ENCODE peak calls at places on chromosomes 7 and 10, in four cellular contexts. One of them, this sample, is unnamed.

GRCh38 chr10:114239117-114239993 is at the start of gene VWA2:
- DNase-seq in transverse colon: peak; percentile 57
- DNase-seq in cardiac fibroblast: no peak
- DNase-seq in NCI-H82: no peak
- DNase-seq in this sample: no peak

GRCh38 chr10:117174439-117175214 is 22.7 kb upstream of the KCNK18 start:
- DNase-seq in NCI-H82: peak; percentile 80
- DNase-seq in cardiac fibroblast: peak; percentile 77
- DNase-seq in transverse colon: peak; percentile 90
- DNase-seq in this sample: peak; percentile 89

GRCh38 chr7:135877799-135878198 is 99.4 kb downstream of the MTPN start:
- DNase-seq in transverse colon: no peak
- DNase-seq in NCI-H82: peak; percentile 64
- DNase-seq in cardiac fibroblast: peak; percentile 71
- DNase-seq in this sample: no peak

GRCh38 chr10:116877391-116877790 is 28.1 kb downstream of the ENO4 start:
- DNase-seq in transverse colon: no peak
- DNase-seq in NCI-H82: no peak
- DNase-seq in cardiac fibroblast: no peak
- DNase-seq in this sample: no peak

GRCh38 chr7:76507723-76508406 is 2.5 kb upstream of the UPK3B start:
- DNase-seq in transverse colon: no peak
- DNase-seq in NCI-H82: no peak
- DNase-seq in cardiac fibroblast: peak; percentile 44
- DNase-seq in this sample: no peak

GRCh38 chr10:111523016-111523415 is 446.2 kb downstream of the ADRA2A start:
- DNase-seq in transverse colon: no peak
- DNase-seq in cardiac fibroblast: no peak
- DNase-seq in NCI-H82: no peak
- DNase-seq in this sample: no peak

GRCh38 chr7:134024729-134025128 is 102.4 kb upstream of the LRGUK start:
- DNase-seq in cardiac fibroblast: no peak
- DNase-seq in NCI-H82: no peak
- DNase-seq in transverse colon: no peak
- DNase-seq in this sample: no peak

GRCh38 chr7:127885843-127886242 is 145.4 kb downstream of the LRRC4 start:
- DNase-seq in cardiac fibroblast: peak; percentile 74
- DNase-seq in NCI-H82: peak; percentile 82
- DNase-seq in transverse colon: no peak
- DNase-seq in this sample: peak; percentile 70

GRCh38 chr7:1938788-1939433 is 268.8 kb downstream of the ELFN1 start:
- DNase-seq in transverse colon: no peak
- DNase-seq in NCI-H82: no peak
- DNase-seq in cardiac fibroblast: no peak
- DNase-seq in this sample: no peak

GRCh38 chr7:158139499-158139898 is 448.1 kb downstream of the PTPRN2 start:
- DNase-seq in cardiac fibroblast: no peak
- DNase-seq in transverse colon: no peak
- DNase-seq in NCI-H82: no peak
- DNase-seq in this sample: no peak

GRCh38 chr10:117626228-117626627 is 83.7 kb downstream of the EMX2 start:
- DNase-seq in NCI-H82: no peak
- DNase-seq in transverse colon: no peak
- DNase-seq in cardiac fibroblast: no peak
- DNase-seq in this sample: peak; percentile 42

GRCh38 chr7:17186745-17187144 is 111.7 kb upstream of the AHR start:
- DNase-seq in NCI-H82: no peak
- DNase-seq in cardiac fibroblast: no peak
- DNase-seq in transverse colon: no peak
- DNase-seq in this sample: no peak

GRCh38 chr10:77162697-77163096 is 474.9 kb downstream of the KCNMA1 start:
- DNase-seq in NCI-H82: no peak
- DNase-seq in cardiac fibroblast: peak; percentile 85
- DNase-seq in transverse colon: no peak
- DNase-seq in this sample: no peak